ENCODE peak calls at places on chromosome 7, in eight cellular contexts. B is myocyte; N is naive B cell; T is GM12864; G is stimulated activated CD4-positive, alpha-beta T cell treated with anti-CD3 and anti-CD28 coated beads, TNF-alpha, amount 100 ng/mL, for 4 hours; A is Karpas-422; C is T-cell; S is stimulated activated CD8-positive, alpha-beta memory T cell treated with anti-CD3 and anti-CD28 coated beads, Interleukin-7, amount 100 ng/mL, for 48 hours. U is an unnamed sample.

GRCh38 chr7:101856488-101857357 is 39.3 kb downstream of the CUX1 start:
- DNase-seq in B (peak), N (peak), T (peak), G (peak), A (peak), C (peak), S (peak), U (peak)

GRCh38 chr7:73941836-73942551 is 81.0 kb downstream of the TMEM270 start:
- DNase-seq in B (peak), N (no peak), T (no peak), G (no peak), A (no peak), C (no peak), S (no peak), U (no peak)

GRCh38 chr7:141695803-141696289 is 6.1 kb downstream of the DENND11 start:
- DNase-seq in B (no peak), N (no peak), T (no peak), G (no peak), A (no peak), C (no peak), S (no peak), U (no peak)

GRCh38 chr7:70455925-70456324 is 676.0 kb upstream of the GALNT17 start:
- DNase-seq in B (no peak), N (peak), T (no peak), G (no peak), A (peak), C (no peak), S (no peak), U (no peak)

GRCh38 chr7:111148134-111148533 is 57.2 kb downstream of the LRRN3 start:
- DNase-seq in B (no peak), N (no peak), T (no peak), G (no peak), A (no peak), C (no peak), S (no peak), U (no peak)

GRCh38 chr7:129946282-129946681 is 6.5 kb downstream of the UBE2H start:
- DNase-seq in B (no peak), N (no peak), T (no peak), G (no peak), A (no peak), C (no peak), S (no peak), U (no peak)

GRCh38 chr7:68529221-68529620 is 1069.1 kb upstream of the AUTS2 start:
- DNase-seq in B (no peak), N (no peak), T (no peak), G (no peak), A (peak), C (no peak), S (no peak), U (no peak)

GRCh38 chr7:128105228-128106022 is 74.2 kb upstream of the LRRC4 start:
- DNase-seq in B (no peak), N (no peak), T (no peak), G (no peak), A (no peak), C (no peak), S (no peak), U (no peak)

GRCh38 chr7:132654150-132654549 is 77.9 kb upstream of the PLXNA4 start:
- DNase-seq in B (peak), N (peak), T (peak), G (no peak), A (peak), C (no peak), S (no peak), U (no peak)

GRCh38 chr7:141701489-141702046 is 398 bp downstream of the DENND11 start:
- DNase-seq in B (peak), N (peak), T (peak), G (peak), A (peak), C (peak), S (peak), U (peak)

GRCh38 chr7:137006293-137006692 is 137.8 kb downstream of the CHRM2 start:
- DNase-seq in B (peak), N (no peak), T (no peak), G (no peak), A (no peak), C (no peak), S (no peak), U (no peak)

GRCh38 chr7:73615886-73616285 is 8.4 kb downstream of the MLXIPL start:
- DNase-seq in B (peak), N (no peak), T (no peak), G (no peak), A (peak), C (no peak), S (no peak), U (no peak)

GRCh38 chr7:4189151-4189570 is 492.9 kb upstream of the FOXK1 start:
- DNase-seq in B (peak), N (no peak), T (no peak), G (no peak), A (no peak), C (no peak), S (no peak), U (no peak)

GRCh38 chr7:120799147-120799546 is 58.8 kb downstream of the TSPAN12 start:
- DNase-seq in B (no peak), N (no peak), T (no peak), G (no peak), A (no peak), C (no peak), S (no peak), U (no peak)

GRCh38 chr7:143271240-143271639 is 8.0 kb downstream of the GSTK1 start:
- DNase-seq in B (no peak), N (no peak), T (no peak), G (no peak), A (no peak), C (no peak), S (no peak), U (no peak)

U was measured in GM12878.